ENCODE peak calls at places on chromosomes 5 and 9, in nine cellular contexts. M is ovary; C is astrocyte; J is pancreas; P is colonic mucosa; T is endodermal cell; E is neural progenitor cell; F is kidney; R is effector memory CD4-positive, alpha-beta T cell. X is an unnamed sample. For H3K4me1 and H3K9me3, the result is how much of the 10 kb centered on the place peaks cover.

GRCh38 chr5:134422791-134423365 is 11.2 kb upstream of the CDKN2AIPNL start:
- DNase-seq in R (no peak), M (no peak), F (no peak), C (no peak), J (no peak), E (no peak), P (no peak), T (no peak), X (no peak)

GRCh38 chr9:126499005-126499910 is 114.5 kb upstream of the LMX1B start:
- DNase-seq in P (no peak), R (no peak), M (peak), J (peak), E (peak), C (no peak), F (peak), T (peak), X (peak)

GRCh38 chr5:153900703-153901395 is 137.9 kb downstream of the FAM114A2 start:
- DNase-seq in M (no peak), J (no peak), T (no peak), F (no peak), C (peak), E (no peak), P (no peak), R (no peak), X (no peak)

GRCh38 chr9:136201609-136202448 is 3.1 kb downstream of the LHX3 start:
- DNase-seq in J (peak), R (no peak), E (peak), C (no peak), T (peak), P (no peak), M (peak), F (no peak), X (no peak)

GRCh38 chr9:127781821-127782220 is 3.4 kb upstream of the SH2D3C start:
- DNase-seq in P (no peak), C (no peak), T (no peak), R (no peak), E (no peak), J (no peak), M (no peak), F (no peak), X (no peak)

GRCh38 chr9:35385042-35385441 is 104.9 kb upstream of the RUSC2 start:
- DNase-seq in C (peak), J (no peak), F (no peak), M (no peak), R (no peak), P (no peak), E (peak), T (no peak), X (no peak)

GRCh38 chr5:16666861-16667481 is 50.2 kb upstream of the RETREG1 start:
- DNase-seq in R (no peak), E (peak), M (no peak), F (peak), T (peak), P (peak), J (no peak), C (no peak), X (peak)

GRCh38 chr9:108526518-108526917 is 329.3 kb downstream of the ACTL7B start:
- DNase-seq in T (no peak), P (no peak), E (no peak), C (no peak), J (no peak), F (no peak), R (no peak), M (no peak), X (no peak)

GRCh38 chr5:153896701-153897100 is 142.0 kb downstream of the FAM114A2 start:
- DNase-seq in P (no peak), E (no peak), C (peak), R (no peak), T (no peak), J (no peak), F (no peak), M (no peak), X (no peak)

GRCh38 chr9:97982191-97982718 is 886 bp upstream of the ANP32B start:
- DNase-seq in M (no peak), T (no peak), P (no peak), R (no peak), C (no peak), J (no peak), F (no peak), E (no peak), X (no peak)

GRCh38 chr9:1087120-1087881 is 37.1 kb downstream of the DMRT2 start:
- DNase-seq in C (no peak), R (no peak), J (no peak), E (no peak), P (no peak), F (no peak), M (no peak), T (no peak), X (no peak)

GRCh38 chr5:108146222-108146621 is 235.7 kb downstream of the FBXL17 start:
- DNase-seq in C (no peak), J (no peak), M (no peak), E (no peak), P (no peak), T (no peak), F (no peak), R (no peak), X (no peak)

GRCh38 chr5:119578937-119579336 is 50.4 kb upstream of the FAM170A start:
- DNase-seq in M (no peak), C (no peak), T (peak), R (no peak), F (no peak), E (peak), J (no peak), P (no peak), X (peak)

GRCh38 chr5:119411935-119412623 is 40.2 kb upstream of the HSD17B4 start:
- DNase-seq in J (peak), C (peak), P (peak), F (no peak), E (peak), T (peak), R (peak), M (peak), X (peak)

GRCh38 chr5:2388005-2388361 is 363.5 kb downstream of the IRX2 start:
- DNase-seq in P (no peak), C (no peak), M (no peak), E (no peak), T (peak), J (no peak), R (no peak), F (no peak), X (no peak)

GRCh38 chr5:32201140-32201539 is 27.0 kb upstream of the GOLPH3 start:
- DNase-seq in T (no peak), C (no peak), P (no peak), F (no peak), J (no peak), M (no peak), E (no peak), R (no peak), X (no peak)

GRCh38 chr5:127567026-127567768 is 49.8 kb downstream of the PRRC1 start:
- DNase-seq in R (no peak), P (no peak), M (no peak), J (no peak), F (no peak), E (no peak), C (no peak), T (no peak), X (no peak)

DNA sequence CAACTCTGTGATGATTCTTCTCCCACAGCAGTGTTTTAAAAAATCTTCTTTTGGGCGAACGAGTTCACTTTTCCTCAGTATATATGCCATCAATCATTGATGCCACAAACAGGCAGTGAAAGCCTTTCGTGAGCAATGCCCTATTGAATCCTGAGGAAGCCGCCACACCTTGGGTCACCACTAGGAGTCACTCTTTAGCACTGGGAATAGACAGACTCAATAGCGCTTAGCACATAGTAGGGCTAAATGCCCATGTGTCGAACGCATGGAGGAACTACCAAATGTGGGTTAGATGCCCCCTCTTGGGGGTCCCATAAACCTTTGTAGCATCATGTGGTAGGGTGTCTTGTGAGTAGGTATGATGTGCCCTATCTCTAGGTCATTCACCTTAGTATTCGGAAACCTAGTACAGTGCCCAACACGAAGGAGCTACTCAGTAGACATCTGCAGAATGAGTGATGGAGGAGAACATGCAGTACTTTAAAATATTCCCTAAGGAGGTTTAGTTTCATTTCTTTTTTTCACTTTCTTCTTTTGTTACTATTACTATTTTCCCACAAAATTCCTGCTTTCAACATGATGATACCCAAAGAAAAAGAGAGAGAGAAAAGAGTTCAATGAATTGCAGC is 603.7 kb downstream of the BNC2 start:
- DNase-seq in M (no peak), E (peak), F (no peak), J (no peak), C (no peak), R (no peak), P (peak), T (peak), X (peak)
- H3K4me3 ChIP-seq in M (peak), E (no peak), F (peak), J (no peak), C (no peak), R (no peak), P (peak), T (no peak), X (no peak)

GRCh38 chr9:123925161-123925560 is 4.8 kb downstream of the DENND1A start:
- DNase-seq in R (no peak), T (no peak), C (no peak), M (no peak), E (no peak), J (no peak), P (no peak), F (no peak), X (no peak)
- H3K4me1 ChIP-seq in R (under half), T (under half), C (under half), M (under half), E (under half), J (under half), P (under half), F (under half), X (under half)

GRCh38 chr9:24296124-24296523 is 249.6 kb downstream of the IZUMO3 start:
- DNase-seq in R (no peak), C (no peak), F (no peak), T (no peak), E (no peak), P (no peak), M (no peak), J (no peak), X (no peak)
- H3K9me3 ChIP-seq in R (under half), C (under half), F (under half), T (under half), E (under half), P (under half), M (under half), J (under half), X (under half)

DNA sequence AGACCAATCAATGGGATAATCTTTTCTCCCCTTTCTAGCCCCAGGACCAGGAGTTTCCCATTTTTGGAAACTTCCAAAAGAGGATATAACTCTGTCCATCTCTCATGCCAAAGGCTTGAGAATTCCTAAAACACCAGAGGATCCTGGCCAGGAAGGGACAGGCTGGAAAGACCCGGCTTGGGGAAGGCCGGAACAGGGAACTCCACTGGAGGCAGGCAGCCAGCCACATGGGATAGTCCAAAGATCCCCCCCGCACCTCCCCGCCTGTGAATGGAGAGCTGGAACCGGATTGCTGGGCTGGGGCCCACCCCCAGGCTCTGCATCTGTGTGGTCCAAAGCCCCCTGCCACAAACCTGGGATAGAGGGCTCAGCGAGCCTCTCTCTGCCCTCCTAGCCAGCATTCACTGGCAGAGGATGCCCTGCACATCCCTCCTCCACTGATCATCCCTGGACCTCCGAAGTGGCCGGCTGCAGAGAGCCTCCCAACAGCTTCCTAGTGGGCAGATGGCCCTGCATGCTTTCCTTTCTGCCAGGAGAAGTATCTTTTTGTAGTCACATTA is 117.9 kb downstream of the ZNF354C start:
- DNase-seq in E (no peak), J (peak), F (peak), M (no peak), C (no peak), R (no peak), P (no peak), T (no peak), X (no peak)
- H3K4me3 ChIP-seq in E (no peak), J (no peak), F (no peak), M (no peak), C (no peak), R (no peak), P (no peak), T (no peak), X (no peak)

DNA sequence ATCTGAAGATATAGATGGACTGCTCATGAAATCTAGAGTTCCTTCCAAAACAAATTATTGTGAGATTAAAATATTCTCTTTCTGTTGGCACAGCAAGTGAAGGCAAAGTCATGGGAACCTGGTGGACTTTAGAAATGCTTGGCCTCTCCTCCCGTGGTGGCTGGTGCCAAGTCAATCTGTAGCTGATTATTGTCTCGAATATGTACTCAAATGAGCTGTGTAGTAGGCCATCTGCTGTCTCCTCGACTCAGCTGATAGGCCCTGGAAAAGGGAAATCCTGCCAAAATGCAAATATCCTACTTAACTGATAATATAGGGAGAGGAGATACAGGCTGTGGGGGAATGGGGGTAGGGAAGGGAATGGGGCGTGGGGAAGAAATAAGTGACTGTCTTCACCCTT is 69.4 kb downstream of the DAPK1 start:
- DNase-seq in E (no peak), R (no peak), C (no peak), M (no peak), F (no peak), P (no peak), T (no peak), J (no peak), X (peak)
- H3K4me1 ChIP-seq in E (under half), R (under half), C (under half), M (under half), F (under half), P (under half), T (under half), J (under half), X (under half)

GRCh38 chr9:122609810-122610209 is 4.7 kb upstream of the OR1Q1 start:
- DNase-seq in F (no peak), R (no peak), E (no peak), J (no peak), M (no peak), T (no peak), C (no peak), P (no peak), X (no peak)

GRCh38 chr9:122606587-122606986 is 8.0 kb upstream of the OR1Q1 start:
- DNase-seq in F (no peak), J (no peak), M (no peak), E (no peak), T (no peak), P (no peak), C (no peak), R (no peak), X (no peak)
- H3K9me3 ChIP-seq in F (under half), J (under half), M (under half), E (under half), T (under half), P (under half), C (under half), R (under half), X (under half)

GRCh38 chr5:159102294-159102934 is 2.7 kb upstream of the EBF1 start:
- DNase-seq in M (no peak), P (no peak), E (no peak), F (no peak), J (no peak), T (no peak), C (no peak), R (no peak), X (no peak)
- H3K4me3 ChIP-seq in M (no peak), P (no peak), E (no peak), F (no peak), J (no peak), T (no peak), C (no peak), R (no peak), X (no peak)

GRCh38 chr5:80139573-80139972 is 104.4 kb downstream of the THBS4 start:
- DNase-seq in T (no peak), P (peak), J (no peak), R (no peak), E (no peak), M (no peak), F (no peak), C (no peak), X (no peak)
- H3K4me1 ChIP-seq in T (under half), P (under half), J (under half), R (half or more), E (under half), M (under half), F (under half), C (under half), X (under half)